ENCODE peak calls at places on chromosomes 16 and 17, in nine cellular contexts. One of them, this sample, is unnamed.

GRCh38 chr17:58339775-58340622 is 11.4 kb upstream of the TSPOAP1 start:
- DNase-seq in neural progenitor cell: no peak
- DNase-seq in AG08395: no peak
- DNase-seq in foreskin melanocyte: no peak
- DNase-seq in IMR-90: no peak
- DNase-seq in NCI-H1694 treated with DMSO at 0.1 percent for 48 hours: no peak
- DNase-seq in EH: no peak
- DNase-seq in cardiac muscle cell: no peak
- DNase-seq in kidney: no peak
- DNase-seq in this sample: no peak

GRCh38 chr16:79298476-79299153 is 301.9 kb downstream of the MAF start:
- DNase-seq in EH: no peak
- DNase-seq in NCI-H1694 treated with DMSO at 0.1 percent for 48 hours: no peak
- DNase-seq in kidney: no peak
- DNase-seq in neural progenitor cell: no peak
- DNase-seq in IMR-90: no peak
- DNase-seq in foreskin melanocyte: no peak
- DNase-seq in AG08395: no peak
- DNase-seq in cardiac muscle cell: no peak
- DNase-seq in this sample: no peak

GRCh38 chr16:56606688-56607618 is 1.4 kb upstream of the MT2A start:
- DNase-seq in neural progenitor cell: no peak
- DNase-seq in AG08395: peak
- DNase-seq in foreskin melanocyte: peak
- DNase-seq in IMR-90: peak
- DNase-seq in cardiac muscle cell: no peak
- DNase-seq in EH: peak
- DNase-seq in kidney: peak
- DNase-seq in NCI-H1694 treated with DMSO at 0.1 percent for 48 hours: no peak
- DNase-seq in this sample: no peak

GRCh38 chr16:11551842-11552241 is 34.9 kb downstream of the LITAF start:
- DNase-seq in kidney: no peak
- DNase-seq in neural progenitor cell: no peak
- DNase-seq in cardiac muscle cell: no peak
- DNase-seq in foreskin melanocyte: no peak
- DNase-seq in NCI-H1694 treated with DMSO at 0.1 percent for 48 hours: no peak
- DNase-seq in EH: no peak
- DNase-seq in AG08395: no peak
- DNase-seq in IMR-90: no peak
- DNase-seq in this sample: no peak

GRCh38 chr16:66441586-66442375 is 14.7 kb downstream of the BEAN1 start:
- DNase-seq in EH: peak
- DNase-seq in kidney: no peak
- DNase-seq in NCI-H1694 treated with DMSO at 0.1 percent for 48 hours: no peak
- DNase-seq in IMR-90: peak
- DNase-seq in cardiac muscle cell: no peak
- DNase-seq in foreskin melanocyte: no peak
- DNase-seq in AG08395: peak
- DNase-seq in neural progenitor cell: no peak
- DNase-seq in this sample: no peak

GRCh38 chr17:74412581-74412980 is 19.3 kb upstream of the GPRC5C start:
- DNase-seq in neural progenitor cell: no peak
- DNase-seq in NCI-H1694 treated with DMSO at 0.1 percent for 48 hours: no peak
- DNase-seq in IMR-90: no peak
- DNase-seq in foreskin melanocyte: no peak
- DNase-seq in kidney: no peak
- DNase-seq in cardiac muscle cell: no peak
- DNase-seq in AG08395: no peak
- DNase-seq in EH: no peak
- DNase-seq in this sample: no peak

GRCh38 chr17:45346255-45347015 is 29.6 kb upstream of the MAP3K14 start:
- DNase-seq in IMR-90: peak
- DNase-seq in NCI-H1694 treated with DMSO at 0.1 percent for 48 hours: no peak
- DNase-seq in EH: no peak
- DNase-seq in AG08395: peak
- DNase-seq in foreskin melanocyte: no peak
- DNase-seq in kidney: no peak
- DNase-seq in cardiac muscle cell: no peak
- DNase-seq in neural progenitor cell: no peak
- DNase-seq in this sample: no peak

GRCh38 chr17:58507123-58507634 is 7.3 kb downstream of the MTMR4 start:
- DNase-seq in kidney: no peak
- DNase-seq in NCI-H1694 treated with DMSO at 0.1 percent for 48 hours: no peak
- DNase-seq in IMR-90: no peak
- DNase-seq in neural progenitor cell: no peak
- DNase-seq in AG08395: no peak
- DNase-seq in cardiac muscle cell: no peak
- DNase-seq in foreskin melanocyte: no peak
- DNase-seq in EH: no peak
- DNase-seq in this sample: no peak

This sample was measured in frontal cortex.